ENCODE peak calls at places on chromosomes 12 and 14, in five cellular contexts. O is B cell, J is fibroblast of the aortic adventitia, U is GM10248, T is left ventricle myocardium inferior. K is an unnamed sample.

GRCh38 chr14:26104686-26105085 is 493.1 kb downstream of the NOVA1 start:
- DNase-seq in O (no peak), J (no peak), U (no peak), T (no peak), K (no peak)

GRCh38 chr12:5230861-5231260 is 187.2 kb downstream of the KCNA5 start:
- DNase-seq in O (no peak), J (no peak), U (no peak), T (no peak), K (no peak)

GRCh38 chr12:56193025-56193578 is 3.8 kb upstream of the SMARCC2 start:
- DNase-seq in O (peak; percentile 65), J (peak; percentile 94), U (peak; percentile 78), T (no peak), K (peak; percentile 47)

GRCh38 chr14:88477513-88478250 is 77.1 kb downstream of the PTPN21 start:
- DNase-seq in O (no peak), J (peak; percentile 13), U (no peak), T (no peak), K (no peak)

GRCh38 chr12:21526721-21527345 is 737 bp downstream of the SPX start:
- DNase-seq in O (peak; percentile 7), J (peak; percentile 4), U (peak; percentile 14), T (no peak), K (no peak)

GRCh38 chr12:132170094-132170636 is 25.9 kb downstream of the NOC4L start:
- DNase-seq in O (no peak), J (peak; percentile 88), U (no peak), T (peak; percentile 11), K (no peak)

GRCh38 chr14:22836301-22837058 is at the start of gene MMP14:
- DNase-seq in O (peak; percentile 52), J (peak; percentile 91), U (no peak), T (peak; percentile 73), K (no peak)

GRCh38 chr14:63727231-63727735 is 582 bp downstream of the SGPP1 start:
- DNase-seq in O (peak; percentile 24), J (peak; percentile 43), U (peak; percentile 52), T (peak; percentile 32), K (peak; percentile 54)

GRCh38 chr12:56461235-56462159 is 6.9 kb upstream of the SPRYD4 start:
- DNase-seq in O (no peak), J (peak; percentile 23), U (no peak), T (no peak), K (no peak)

GRCh38 chr12:78002878-78003277 is 172.2 kb downstream of the NAV3 start:
- DNase-seq in O (no peak), J (peak; percentile 63), U (no peak), T (no peak), K (no peak)

GRCh38 chr12:81470923-81471322 is 288.2 kb downstream of the PPFIA2 start:
- DNase-seq in O (no peak), J (no peak), U (no peak), T (no peak), K (no peak)

GRCh38 chr14:89276424-89276975 is 140.5 kb downstream of the FOXN3 start:
- DNase-seq in O (peak; percentile 16), J (no peak), U (peak; percentile 77), T (no peak), K (no peak)

GRCh38 chr12:95870897-95871296 is 12.1 kb downstream of the SNRPF start:
- DNase-seq in O (no peak), J (no peak), U (no peak), T (no peak), K (no peak)

GRCh38 chr12:123773375-123773774 is 11.3 kb downstream of the DNAH10 start:
- DNase-seq in O (no peak), J (no peak), U (no peak), T (no peak), K (no peak)

GRCh38 chr12:123765504-123766035 is 3.5 kb downstream of the DNAH10 start:
- DNase-seq in O (no peak), J (no peak), U (no peak), T (no peak), K (no peak)

GRCh38 chr12:123772074-123772473 is 10.0 kb downstream of the DNAH10 start:
- DNase-seq in O (no peak), J (no peak), U (no peak), T (no peak), K (no peak)

GRCh38 chr12:123767613-123768012 is 5.5 kb downstream of the DNAH10 start:
- DNase-seq in O (no peak), J (no peak), U (peak; percentile 56), T (no peak), K (no peak)

DNA sequence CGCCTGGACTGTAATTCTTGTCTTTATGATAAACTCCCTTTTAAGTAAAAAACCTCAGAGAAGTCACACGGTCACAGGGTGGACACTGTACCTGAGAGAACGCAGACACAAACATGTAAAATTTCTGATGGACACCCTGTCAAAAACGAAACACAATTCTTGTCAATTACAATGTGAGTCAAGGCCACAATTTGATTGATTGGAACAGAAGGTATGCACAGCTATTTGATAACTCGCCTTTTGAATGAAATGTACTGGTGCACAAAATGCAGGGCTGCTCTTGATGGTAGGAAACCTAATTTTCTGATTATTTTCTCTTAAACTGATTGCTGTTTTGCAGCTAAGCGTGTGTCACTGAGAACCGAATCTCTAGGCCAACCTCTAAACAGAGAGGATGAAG is 9.2 kb downstream of the DNAH10 start:
- DNase-seq in O (no peak), J (no peak), U (no peak), T (no peak), K (no peak)
- TF ChIP-seq CTCF in O (no peak), J (no peak), U (no peak), T (no peak), K (no peak)

DNA sequence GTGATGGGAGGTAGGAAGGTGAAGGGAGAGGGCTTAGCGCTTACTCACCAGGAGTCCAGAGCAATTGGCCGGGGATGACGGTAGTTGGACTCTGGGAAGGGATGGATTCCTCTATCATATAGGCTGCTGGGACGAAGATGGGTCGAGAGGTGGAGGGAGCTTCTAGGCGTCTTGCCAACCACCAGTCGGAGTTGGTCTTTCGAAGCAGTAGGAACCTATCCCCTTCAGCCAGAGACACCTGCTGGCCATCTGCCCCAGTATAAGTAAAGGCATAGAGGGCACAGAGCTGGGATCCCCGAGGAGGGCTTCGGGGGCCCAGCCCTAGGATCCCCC is 657 bp downstream of the ARHGAP9 start:
- DNase-seq in O (no peak), J (no peak), U (no peak), T (no peak), K (no peak)
- TF ChIP-seq CTCF in O (no peak), J (no peak), U (peak; percentile 7), T (no peak), K (no peak)

GRCh38 chr12:122980192-122981035 is at the start of gene ARL6IP4:
- DNase-seq in O (peak; percentile 93), J (peak; percentile 52), U (peak; percentile 87), T (peak; percentile 69), K (peak; percentile 36)
- TF ChIP-seq CTCF in O (no peak), J (no peak), U (no peak), T (no peak), K (no peak)

GRCh38 chr12:120257041-120257821 is 8.3 kb downstream of the PXN start:
- DNase-seq in O (no peak), J (peak; percentile 99), U (no peak), T (peak; percentile 74), K (peak; percentile 52)
- TF ChIP-seq CTCF in O (no peak), J (peak; percentile 28), U (no peak), T (peak; percentile 42), K (no peak)

DNA sequence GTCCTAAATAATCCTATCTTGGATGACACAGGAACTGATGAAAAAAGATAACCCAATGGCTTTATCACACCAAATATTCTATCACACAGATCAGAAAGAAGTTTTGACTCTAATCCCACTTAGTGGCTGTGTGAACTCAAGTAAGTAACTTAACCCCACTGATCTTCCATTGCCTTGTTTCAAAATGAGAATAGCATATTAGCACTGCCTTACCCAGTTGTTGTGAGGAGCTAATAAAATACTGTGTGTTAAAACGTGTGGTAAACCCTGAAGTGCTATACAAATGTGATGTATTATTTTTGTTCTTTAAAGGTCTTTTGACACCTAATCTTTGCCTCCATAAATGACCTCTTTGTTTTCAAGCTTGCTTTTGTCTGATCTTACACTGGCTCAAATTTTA is 60.9 kb upstream of the ARID2 start:
- DNase-seq in O (no peak), J (no peak), U (no peak), T (no peak), K (no peak)
- TF ChIP-seq CTCF in O (no peak), J (no peak), U (no peak), T (no peak), K (no peak)

GRCh38 chr14:103105580-103106168 is 11.1 kb downstream of the EXOC3L4 start:
- DNase-seq in O (peak; percentile 75), J (no peak), U (no peak), T (no peak), K (no peak)
- TF ChIP-seq CTCF in O (peak; percentile 12), J (no peak), U (peak; percentile 17), T (no peak), K (no peak)

GRCh38 chr14:31926652-31927347 is 150.3 kb upstream of the ARHGAP5 start:
- DNase-seq in O (no peak), J (no peak), U (no peak), T (peak; percentile 43), K (no peak)
- TF ChIP-seq CTCF in O (no peak), J (no peak), U (no peak), T (no peak), K (no peak)

GRCh38 chr14:75831455-75831854 is 150.3 kb downstream of the TGFB3 start:
- DNase-seq in O (no peak), J (peak; percentile 81), U (no peak), T (peak; percentile 38), K (no peak)
- TF ChIP-seq CTCF in O (no peak), J (no peak), U (no peak), T (no peak), K (no peak)

GRCh38 chr12:98498635-98499034 is 16.8 kb upstream of the TMPO start:
- DNase-seq in O (no peak), J (no peak), U (no peak), T (no peak), K (no peak)

GRCh38 chr12:98503343-98503592 is 12.1 kb upstream of the TMPO start:
- DNase-seq in O (peak; percentile 42), J (no peak), U (peak; percentile 73), T (peak; percentile 85), K (peak; percentile 83)

GRCh38 chr12:98504368-98504617 is 11.1 kb upstream of the TMPO start:
- DNase-seq in O (no peak), J (no peak), U (no peak), T (no peak), K (no peak)

GRCh38 chr12:98499668-98500456 is 15.5 kb upstream of the TMPO start:
- DNase-seq in O (no peak), J (no peak), U (no peak), T (no peak), K (no peak)

GRCh38 chr12:98503593-98504367 is 11.6 kb upstream of the TMPO start:
- DNase-seq in O (peak; percentile 77), J (peak; percentile 97), U (peak; percentile 88), T (peak; percentile 94), K (peak; percentile 89)
- TF ChIP-seq CTCF in O (no peak), J (no peak), U (no peak), T (no peak), K (no peak)

K was measured in dorsolateral prefrontal cortex.